ENCODE peak calls at places on chromosome 20, in four cellular contexts. L is K562, C is H1, A is HepG2. T is an unnamed sample.

GRCh38 chr20:13778827-13779226 is 5.9 kb downstream of the ESF1 start:
- DNase-seq in L (no peak), C (no peak), A (no peak), T (no peak)

GRCh38 chr20:4820833-4821518 is 99.3 kb downstream of the PRND start:
- DNase-seq in L (no peak), C (no peak), A (no peak), T (peak)

GRCh38 chr20:29298759-29299613 is 1958.5 kb upstream of the DEFB115 start:
- DNase-seq in L (no peak), C (no peak), A (no peak), T (no peak)

GRCh38 chr20:20691477-20691863 is 21.0 kb downstream of the RALGAPA2 start:
- DNase-seq in L (no peak), C (no peak), A (no peak), T (no peak)

GRCh38 chr20:19964289-19965263 is 52.6 kb upstream of the NAA20 start:
- DNase-seq in L (no peak), C (no peak), A (peak), T (peak)

GRCh38 chr20:50898475-50898874 is 32.8 kb downstream of the ADNP start:
- DNase-seq in L (no peak), C (no peak), A (no peak), T (no peak)

GRCh38 chr20:40897177-40897700 is 131.4 kb upstream of the TOP1 start:
- DNase-seq in L (no peak), C (no peak), A (no peak), T (no peak)

GRCh38 chr20:4091332-4092135 is 76.2 kb upstream of the RNF24 start:
- DNase-seq in L (peak), C (no peak), A (peak), T (peak)

GRCh38 chr20:43844778-43845614 is 69.7 kb upstream of the TOX2 start:
- DNase-seq in L (no peak), C (no peak), A (no peak), T (peak)

GRCh38 chr20:17456226-17456625 is 75.0 kb downstream of the BFSP1 start:
- DNase-seq in L (no peak), C (no peak), A (no peak), T (no peak)

GRCh38 chr20:5171790-5172164 is 45.0 kb downstream of the CDS2 start:
- DNase-seq in L (no peak), C (no peak), A (no peak), T (no peak)

GRCh38 chr20:47432251-47433210 is 69.2 kb upstream of the NCOA3 start:
- DNase-seq in L (no peak), C (no peak), A (peak), T (no peak)
- TF ChIP-seq HDAC2 in L (peak), C (no peak), A (peak), T (no peak)

GRCh38 chr20:46137816-46138215 is 19.7 kb downstream of the CD40 start:
- DNase-seq in L (no peak), C (no peak), A (no peak), T (no peak)
- TF ChIP-seq JUN in L (no peak), C (no peak), A (no peak), T (no peak)

GRCh38 chr20:63023071-63023835 is 16.5 kb upstream of the BHLHE23 start:
- DNase-seq in L (no peak), C (no peak), A (no peak), T (no peak)
- TF ChIP-seq HDAC2 in L (no peak), C (no peak), A (no peak), T (no peak)

GRCh38 chr20:63620991-63621390 is 5.9 kb downstream of the GMEB2 start:
- DNase-seq in L (no peak), C (no peak), A (no peak), T (no peak)

GRCh38 chr20:63619505-63619904 is 7.4 kb downstream of the GMEB2 start:
- DNase-seq in L (no peak), C (no peak), A (no peak), T (no peak)

GRCh38 chr20:63622732-63623131 is 4.2 kb downstream of the GMEB2 start:
- DNase-seq in L (no peak), C (no peak), A (no peak), T (no peak)

GRCh38 chr20:63624486-63624885 is 2.4 kb downstream of the GMEB2 start:
- DNase-seq in L (no peak), C (no peak), A (peak), T (peak)

DNA sequence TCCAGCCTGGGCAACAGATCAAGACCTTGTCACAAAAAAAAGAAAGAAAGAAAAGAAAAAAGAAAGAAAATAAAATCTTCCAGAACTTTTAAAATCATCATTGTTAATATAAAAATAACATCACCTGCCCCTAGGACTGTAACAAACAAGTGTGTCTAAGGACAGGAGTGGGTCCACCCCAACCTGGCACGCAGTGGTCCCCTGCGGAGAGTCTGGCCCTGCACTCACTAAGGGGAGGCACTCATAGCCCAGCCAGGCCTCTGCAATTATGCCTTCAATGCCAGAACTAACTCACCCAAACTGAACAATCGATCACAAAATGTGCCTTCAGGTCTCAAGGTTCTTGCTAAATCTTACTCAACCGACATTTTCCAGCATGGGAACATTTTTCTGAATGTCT is 4.8 kb downstream of the GMEB2 start:
- DNase-seq in L (peak), C (no peak), A (no peak), T (no peak)
- TF ChIP-seq JUN in L (no peak), C (no peak), A (no peak), T (no peak)

DNA sequence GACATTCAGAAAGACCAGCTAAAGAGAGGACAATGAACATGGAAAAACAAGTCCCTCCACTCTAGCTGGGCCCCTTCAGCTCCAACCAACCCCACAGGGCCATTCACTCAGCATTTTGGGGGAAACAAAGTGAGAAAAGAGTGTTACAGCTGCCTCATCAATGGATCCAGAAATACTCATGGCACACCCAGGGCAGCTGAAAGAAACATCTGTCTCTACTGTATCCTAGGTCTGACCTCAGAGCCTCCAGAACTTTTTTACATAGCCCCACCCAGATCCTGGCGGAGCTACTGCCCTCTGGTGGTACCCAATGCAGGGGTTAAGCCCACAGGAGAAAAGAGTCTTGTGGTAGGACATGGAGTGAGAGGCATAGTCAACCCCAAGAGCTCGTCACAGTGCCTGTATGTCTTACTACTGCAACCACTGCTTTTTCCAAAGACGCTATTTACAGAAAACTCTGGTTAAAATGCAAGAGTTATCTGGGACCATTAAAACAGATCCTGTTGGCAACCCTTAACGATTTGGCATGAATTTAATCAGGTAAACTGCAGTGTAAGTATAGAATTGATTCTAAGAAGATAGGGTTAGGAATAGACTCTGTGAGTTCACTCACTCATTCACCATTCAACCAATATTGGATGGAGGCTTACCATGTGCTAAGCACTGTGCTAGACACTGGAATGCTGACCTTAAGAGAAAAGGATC is 37.4 kb upstream of the FAM83C start:
- DNase-seq in L (peak), C (no peak), A (peak), T (peak)
- TF ChIP-seq HDAC2 in L (no peak), C (no peak), A (no peak), T (no peak)

DNA sequence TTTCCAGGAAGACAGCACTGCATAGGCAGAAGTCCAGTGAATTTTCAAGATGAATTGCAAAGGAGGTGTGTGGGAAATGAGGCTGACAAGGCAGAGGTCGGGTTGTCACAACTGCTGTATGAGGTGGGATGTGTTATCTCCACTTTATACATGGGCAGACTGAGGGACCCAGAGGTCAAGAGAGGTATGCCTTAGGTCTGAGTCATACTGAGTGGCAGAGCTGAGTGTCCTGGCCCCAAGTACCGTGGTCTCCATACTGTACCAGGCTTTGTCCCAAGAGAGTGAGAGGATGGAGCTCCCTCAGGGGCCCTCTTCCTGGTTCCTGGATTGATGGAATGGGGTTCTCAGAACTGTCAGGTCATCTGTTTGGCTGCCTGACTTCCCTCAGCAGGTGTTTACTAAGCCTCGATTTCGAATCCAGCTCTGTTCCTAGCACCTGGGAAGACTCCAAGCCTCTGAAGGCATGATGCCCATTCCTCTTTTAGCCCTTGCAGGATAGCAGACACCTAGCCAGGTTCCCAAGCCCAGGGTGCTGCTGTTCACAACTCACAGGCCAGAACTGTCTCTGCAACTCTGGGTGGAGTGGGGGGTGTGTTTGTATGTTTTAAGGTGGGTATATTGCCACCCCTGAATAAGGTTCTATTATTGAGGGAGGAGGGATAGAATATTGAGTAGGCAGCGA is 14.5 kb downstream of the SNPH start:
- DNase-seq in L (no peak), C (no peak), A (no peak), T (no peak)
- TF ChIP-seq JUN in L (no peak), C (no peak), A (no peak), T (no peak)

GRCh38 chr20:23835716-23836115 is 9.2 kb upstream of the CST2 start:
- DNase-seq in L (no peak), C (no peak), A (no peak), T (no peak)
- TF ChIP-seq HDAC2 in L (no peak), C (no peak), A (no peak), T (no peak)

GRCh38 chr20:35901678-35902544 is 52.4 kb downstream of the SCAND1 start:
- DNase-seq in L (peak), C (no peak), A (peak), T (peak)
- TF ChIP-seq JUN in L (no peak), C (no peak), A (no peak), T (no peak)

GRCh38 chr20:47380481-47380880 is 24.0 kb upstream of the ZMYND8 start:
- DNase-seq in L (no peak), C (no peak), A (no peak), T (no peak)
- TF ChIP-seq HDAC2 in L (no peak), C (no peak), A (no peak), T (no peak)

DNA sequence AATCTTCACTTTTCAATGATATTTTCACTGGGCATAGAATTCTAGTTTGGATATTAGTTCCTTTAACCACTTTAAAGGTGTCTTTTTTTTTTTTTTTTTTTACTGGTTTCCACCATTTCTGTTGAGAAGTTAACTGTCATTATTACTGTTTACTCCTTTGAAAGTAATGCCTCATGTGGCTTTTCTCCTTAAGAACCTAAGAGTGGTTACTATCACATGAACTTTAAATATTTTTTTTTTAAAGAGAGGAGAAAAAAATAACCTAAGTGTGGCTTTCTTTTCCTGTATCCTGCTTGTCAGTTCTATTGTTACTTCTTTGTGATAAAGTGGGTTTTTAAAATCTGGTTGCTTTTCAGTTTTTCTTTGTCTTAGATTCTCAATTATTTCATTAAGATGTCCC is 229.5 kb downstream of the CDH26 start:
- DNase-seq in L (no peak), C (no peak), A (no peak), T (no peak)
- TF ChIP-seq JUN in L (no peak), C (no peak), A (no peak), T (no peak)

T was measured in A549.